ENCODE peak calls at places on chromosomes 3 and 15, in six cellular contexts. S is fibroblast of pulmonary artery, V is stomach, A is HFF-Myc, Y is HL-60, K is GM06990. U is an unnamed sample.

GRCh38 chr3:25427155-25428002 is 684 bp upstream of the RARB start:
- DNase-seq in S (peak), V (no peak), A (no peak), Y (no peak), K (no peak), U (no peak)

GRCh38 chr3:78140866-78141658 is 1101.2 kb downstream of the ROBO2 start:
- DNase-seq in S (peak), V (no peak), A (no peak), Y (no peak), K (no peak), U (no peak)

GRCh38 chr3:49199244-49199899 is 28.0 kb downstream of the KLHDC8B start:
- DNase-seq in S (peak), V (peak), A (no peak), Y (no peak), K (no peak), U (no peak)

GRCh38 chr3:181210275-181210674 is 220.7 kb upstream of the DNAJC19 start:
- DNase-seq in S (peak), V (no peak), A (no peak), Y (no peak), K (no peak), U (peak)

GRCh38 chr15:99507016-99507731 is 58.6 kb upstream of the MEF2A start:
- DNase-seq in S (peak), V (no peak), A (peak), Y (no peak), K (no peak), U (peak)

GRCh38 chr3:73349657-73350056 is 275.1 kb downstream of the PDZRN3 start:
- DNase-seq in S (no peak), V (no peak), A (no peak), Y (no peak), K (no peak), U (no peak)

GRCh38 chr3:172698650-172699049 is 12.2 kb downstream of the NCEH1 start:
- DNase-seq in S (no peak), V (no peak), A (no peak), Y (no peak), K (no peak), U (no peak)

GRCh38 chr3:45546636-45547201 is 47.8 kb upstream of the LIMD1 start:
- DNase-seq in S (no peak), V (no peak), A (no peak), Y (no peak), K (no peak), U (peak)

GRCh38 chr15:56325186-56325585 is 40.0 kb upstream of the TEX9 start:
- DNase-seq in S (peak), V (no peak), A (no peak), Y (no peak), K (no peak), U (no peak)

GRCh38 chr15:69807752-69808151 is 290.0 kb downstream of the TLE3 start:
- DNase-seq in S (peak), V (no peak), A (no peak), Y (no peak), K (no peak), U (no peak)

GRCh38 chr3:189094539-189094938 is 77.2 kb upstream of the TPRG1 start:
- DNase-seq in S (no peak), V (no peak), A (no peak), Y (no peak), K (no peak), U (no peak)

GRCh38 chr3:186414735-186415419 is 52.8 kb upstream of the DGKG start:
- DNase-seq in S (peak), V (peak), A (peak), Y (no peak), K (no peak), U (peak)

GRCh38 chr3:153757839-153758238 is 363.4 kb upstream of the ARHGEF26 start:
- DNase-seq in S (no peak), V (no peak), A (no peak), Y (no peak), K (no peak), U (no peak)

GRCh38 chr3:62414786-62415185 is 41.4 kb upstream of the FEZF2 start:
- DNase-seq in S (no peak), V (no peak), A (no peak), Y (no peak), K (no peak), U (no peak)

GRCh38 chr3:102741105-102741504 is 306.3 kb downstream of the ZPLD1 start:
- DNase-seq in S (no peak), V (no peak), A (no peak), Y (no peak), K (no peak), U (peak)

GRCh38 chr15:83657549-83657948 is 3.6 kb downstream of the ADAMTSL3 start:
- DNase-seq in S (no peak), V (no peak), A (no peak), Y (no peak), K (no peak), U (peak)

GRCh38 chr3:10804183-10804648 is 11.8 kb upstream of the SLC6A11 start:
- DNase-seq in S (no peak), V (no peak), A (peak), Y (no peak), K (no peak), U (no peak)

GRCh38 chr15:77393471-77393840 is 26.4 kb downstream of the PEAK1 start:
- DNase-seq in S (peak), V (no peak), A (no peak), Y (no peak), K (no peak), U (no peak)

GRCh38 chr3:46483799-46484198 is 14.0 kb upstream of the RTP3 start:
- DNase-seq in S (no peak), V (no peak), A (no peak), Y (no peak), K (no peak), U (no peak)

GRCh38 chr15:51129513-51130197 is 34.9 kb upstream of the TNFAIP8L3 start:
- DNase-seq in S (no peak), V (no peak), A (no peak), Y (no peak), K (no peak), U (no peak)

GRCh38 chr3:171157286-171157685 is 130.8 kb upstream of the SLC2A2 start:
- DNase-seq in S (peak), V (no peak), A (no peak), Y (no peak), K (no peak), U (no peak)

GRCh38 chr15:44566176-44566575 is 29.2 kb downstream of the EIF3J start:
- DNase-seq in S (no peak), V (no peak), A (no peak), Y (no peak), K (no peak), U (no peak)

GRCh38 chr15:68258684-68259083 is 18.9 kb upstream of the FEM1B start:
- DNase-seq in S (peak), V (no peak), A (no peak), Y (no peak), K (no peak), U (no peak)

GRCh38 chr3:58526124-58526957 is 10.6 kb downstream of the ACOX2 start:
- DNase-seq in S (peak), V (no peak), A (peak), Y (peak), K (no peak), U (no peak)

GRCh38 chr15:94229591-94230365 is 1.6 kb upstream of the MCTP2 start:
- DNase-seq in S (no peak), V (no peak), A (no peak), Y (no peak), K (peak), U (peak)

GRCh38 chr15:98970799-98971198 is 36.8 kb downstream of the PGPEP1L start:
- DNase-seq in S (no peak), V (no peak), A (no peak), Y (no peak), K (no peak), U (no peak)

GRCh38 chr3:48856469-48856868 is 8.8 kb upstream of the PRKAR2A start:
- DNase-seq in S (no peak), V (no peak), A (no peak), Y (no peak), K (no peak), U (no peak)

GRCh38 chr3:57918123-57918837 is 89.9 kb upstream of the FLNB start:
- DNase-seq in S (peak), V (no peak), A (peak), Y (no peak), K (no peak), U (no peak)

GRCh38 chr3:196967412-196968232 is 1.0 kb downstream of the PIGZ start:
- DNase-seq in S (no peak), V (no peak), A (no peak), Y (no peak), K (no peak), U (no peak)

GRCh38 chr3:13405614-13406013 is 14.5 kb downstream of the NUP210 start:
- DNase-seq in S (no peak), V (no peak), A (no peak), Y (no peak), K (no peak), U (no peak)

GRCh38 chr3:5194801-5195509 is 7.4 kb downstream of the EDEM1 start:
- DNase-seq in S (peak), V (no peak), A (peak), Y (peak), K (peak), U (peak)

GRCh38 chr3:152113413-152113812 is 155.3 kb upstream of the MBNL1 start:
- DNase-seq in S (peak), V (no peak), A (no peak), Y (no peak), K (no peak), U (no peak)

GRCh38 chr3:15261274-15261673 is 55.2 kb downstream of the CAPN7 start:
- DNase-seq in S (no peak), V (no peak), A (no peak), Y (no peak), K (no peak), U (no peak)

GRCh38 chr3:113668015-113668414 is 28.4 kb downstream of the USF3 start:
- DNase-seq in S (peak), V (no peak), A (peak), Y (no peak), K (no peak), U (no peak)

GRCh38 chr3:197151562-197151961 is 121.9 kb upstream of the MELTF start:
- DNase-seq in S (peak), V (peak), A (peak), Y (peak), K (no peak), U (peak)

GRCh38 chr3:52845157-52845556 is 10.3 kb upstream of the MUSTN1 start:
- DNase-seq in S (peak), V (peak), A (no peak), Y (no peak), K (no peak), U (no peak)

GRCh38 chr3:52844290-52844985 is 9.6 kb upstream of the MUSTN1 start:
- DNase-seq in S (no peak), V (no peak), A (no peak), Y (no peak), K (no peak), U (no peak)

GRCh38 chr3:52847241-52847640 is 12.4 kb upstream of the MUSTN1 start:
- DNase-seq in S (no peak), V (no peak), A (no peak), Y (no peak), K (no peak), U (no peak)

GRCh38 chr3:52846427-52846983 is 11.7 kb upstream of the MUSTN1 start:
- DNase-seq in S (no peak), V (no peak), A (no peak), Y (no peak), K (no peak), U (peak)

GRCh38 chr3:52845691-52846426 is 11.0 kb upstream of the MUSTN1 start:
- DNase-seq in S (no peak), V (no peak), A (no peak), Y (no peak), K (no peak), U (no peak)
- TF ChIP-seq CTCF in S (peak), V (peak), A (peak), Y (no peak), K (peak), U (peak)

GRCh38 chr15:34439878-34440277 is 2.3 kb upstream of the GOLGA8A start:
- DNase-seq in S (no peak), V (no peak), A (no peak), Y (no peak), K (no peak), U (no peak)

GRCh38 chr15:34435658-34436057 is 1.9 kb downstream of the GOLGA8A start:
- DNase-seq in S (no peak), V (no peak), A (no peak), Y (no peak), K (no peak), U (no peak)

GRCh38 chr15:34436956-34437442 is 609 bp downstream of the GOLGA8A start:
- DNase-seq in S (peak), V (peak), A (no peak), Y (no peak), K (peak), U (peak)

GRCh38 chr15:34436126-34436955 is 1.3 kb downstream of the GOLGA8A start:
- DNase-seq in S (no peak), V (no peak), A (no peak), Y (no peak), K (peak), U (peak)

GRCh38 chr15:34437687-34438086 is at the start of gene GOLGA8A:
- DNase-seq in S (peak), V (peak), A (peak), Y (peak), K (peak), U (peak)
- H3K4me3 ChIP-seq in S (peak), V (peak), A (peak), Y (peak), K (peak), U (peak)

DNA sequence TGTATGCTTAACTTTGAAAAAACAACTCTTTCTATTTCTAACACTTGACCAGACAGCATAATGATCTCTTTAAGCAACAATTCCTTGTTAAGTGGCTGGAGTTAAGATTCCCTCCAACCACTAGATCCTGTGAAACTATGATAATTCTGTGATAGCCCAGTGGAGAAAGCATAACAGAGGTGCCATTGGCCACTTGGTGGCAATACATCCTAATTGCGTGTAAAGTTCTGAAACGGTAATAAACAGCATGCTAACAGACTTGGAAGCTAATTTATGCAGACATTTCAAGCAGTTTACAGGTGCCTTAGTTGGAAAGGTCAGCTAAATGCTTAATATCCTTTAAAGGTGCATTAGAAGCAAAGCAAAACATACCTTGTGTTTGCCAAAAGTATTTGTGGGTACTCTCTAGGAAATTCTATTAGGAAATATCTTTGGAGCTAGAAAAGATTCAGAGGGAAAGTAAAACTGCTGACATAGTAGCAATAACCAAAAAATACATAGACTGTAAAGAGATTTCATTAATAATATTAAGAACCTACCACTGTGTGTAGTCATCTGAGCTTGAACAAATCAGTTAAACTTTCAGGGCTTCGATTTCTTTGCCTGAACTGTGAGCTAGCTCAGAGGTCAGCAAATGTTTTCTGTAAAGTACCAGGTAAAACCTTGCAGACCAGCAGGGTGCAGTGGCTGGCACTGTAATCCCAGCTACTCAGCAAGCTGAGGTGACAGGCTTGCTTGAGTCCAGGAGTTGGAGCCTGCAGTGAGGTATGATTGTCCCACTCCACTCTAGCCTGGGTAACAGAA is 19.0 kb upstream of the CSTA start:
- DNase-seq in S (no peak), V (peak), A (no peak), Y (no peak), K (no peak), U (peak)
- TF ChIP-seq CTCF in S (no peak), V (no peak), A (no peak), Y (no peak), K (peak), U (peak)

GRCh38 chr3:104519468-104519867 is 847.2 kb upstream of the ALCAM start:
- DNase-seq in S (no peak), V (no peak), A (no peak), Y (no peak), K (no peak), U (peak)
- H3K4me3 ChIP-seq in S (no peak), V (no peak), A (no peak), Y (no peak), K (peak), U (peak)

GRCh38 chr3:50352762-50353161 is 2.1 kb downstream of the CYB561D2 start:
- DNase-seq in S (no peak), V (no peak), A (no peak), Y (no peak), K (no peak), U (no peak)
- TF ChIP-seq CTCF in S (peak), V (no peak), A (peak), Y (peak), K (peak), U (peak)

GRCh38 chr15:28114114-28114455 is 15.0 kb upstream of the OCA2 start:
- DNase-seq in S (no peak), V (no peak), A (no peak), Y (no peak), K (no peak), U (no peak)
- H3K4me3 ChIP-seq in S (no peak), V (no peak), A (no peak), Y (no peak), K (no peak), U (no peak)

DNA sequence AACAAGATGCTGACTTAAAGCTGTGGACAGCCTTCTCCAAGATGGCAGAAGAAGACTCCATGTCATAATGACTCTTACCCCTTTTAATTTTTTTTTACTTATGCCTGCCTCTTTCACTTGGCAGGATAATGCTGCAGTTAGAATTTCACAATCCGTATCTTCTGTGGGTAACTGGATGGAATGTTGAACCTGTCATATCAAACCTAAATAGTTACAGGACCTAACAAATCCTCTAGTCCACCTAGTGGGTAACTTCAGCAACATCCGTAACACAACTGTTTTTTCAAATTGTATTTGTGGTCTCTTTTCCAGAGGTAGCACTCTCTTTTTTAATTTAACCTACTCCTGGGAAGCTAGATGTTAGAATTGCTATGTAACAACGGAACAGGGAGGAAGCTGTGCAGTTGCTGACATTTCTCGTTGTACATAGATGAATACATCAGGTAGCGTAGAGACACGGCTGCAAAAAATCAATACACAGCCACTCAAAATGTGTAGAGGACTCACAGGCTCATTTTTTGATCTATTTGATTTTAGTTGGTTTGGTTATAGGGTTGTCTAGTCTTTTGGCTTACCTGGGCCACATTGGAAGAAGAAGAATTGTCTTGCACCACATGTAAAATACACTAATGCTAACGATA is 43.9 kb upstream of the TRPM1 start:
- DNase-seq in S (peak), V (no peak), A (no peak), Y (no peak), K (no peak), U (no peak)
- TF ChIP-seq CTCF in S (peak), V (no peak), A (no peak), Y (no peak), K (no peak), U (peak)

U was measured in GM12865.